ENCODE peak calls at places on chromosomes 16 and 17, in four cellular contexts. I is dorsolateral prefrontal cortex, B is cardiac muscle cell, W is ascending aorta. U is an unnamed sample.

GRCh38 chr17:75241143-75241430 is 20.3 kb downstream of the GGA3 start:
- DNase-seq in B (no peak), I (no peak), W (no peak), U (no peak)

GRCh38 chr17:29714146-29714545 is 91.4 kb upstream of the CORO6 start:
- DNase-seq in W (no peak), I (no peak), B (no peak), U (no peak)

GRCh38 chr17:59786536-59787319 is 79.3 kb downstream of the VMP1 start:
- DNase-seq in I (no peak), W (peak), B (peak), U (peak)

GRCh38 chr17:28474035-28474640 is 694 bp downstream of the SLC13A2 start:
- DNase-seq in W (peak), I (peak), B (no peak), U (no peak)

GRCh38 chr16:54655171-54655590 is 275.5 kb upstream of the IRX5 start:
- DNase-seq in I (no peak), W (no peak), B (peak), U (peak)

GRCh38 chr16:48997081-48997615 is 284.5 kb downstream of the CBLN1 start:
- DNase-seq in I (no peak), W (no peak), B (peak), U (no peak)

GRCh38 chr17:56982312-56982711 is 4.4 kb downstream of the SCPEP1 start:
- DNase-seq in W (no peak), I (no peak), B (no peak), U (peak)

GRCh38 chr17:57326764-57327163 is 70.4 kb downstream of the MSI2 start:
- DNase-seq in B (no peak), I (no peak), W (no peak), U (no peak)

GRCh38 chr17:34382586-34383224 is 19.7 kb upstream of the CCL1 start:
- DNase-seq in W (peak), B (no peak), I (no peak), U (no peak)

GRCh38 chr17:27764589-27764988 is 35.7 kb downstream of the NOS2 start:
- DNase-seq in B (no peak), I (no peak), W (no peak), U (no peak)

GRCh38 chr16:86195863-86196630 is 297.1 kb downstream of the IRF8 start:
- DNase-seq in W (no peak), I (no peak), B (peak), U (no peak)

GRCh38 chr16:2422123-2422867 is 7.0 kb upstream of the CCNF start:
- DNase-seq in B (no peak), W (peak), I (no peak), U (no peak)

GRCh38 chr16:19113577-19114358 is at the start of gene ITPRIPL2:
- DNase-seq in W (peak), I (peak), B (peak), U (peak)

GRCh38 chr17:48067245-48067644 is 19.1 kb downstream of the NFE2L1 start:
- DNase-seq in W (no peak), B (no peak), I (no peak), U (no peak)

GRCh38 chr17:66636111-66636510 is 198.8 kb upstream of the CACNG5 start:
- DNase-seq in I (no peak), W (no peak), B (no peak), U (peak)

GRCh38 chr16:4477966-4478365 is 1.8 kb downstream of the HMOX2 start:
- DNase-seq in B (no peak), W (no peak), I (no peak), U (peak)

GRCh38 chr17:37107406-37108083 is 158.8 kb downstream of the AATF start:
- DNase-seq in I (peak), B (no peak), W (no peak), U (peak)

GRCh38 chr17:31859487-31860008 is 504 bp upstream of the COPRS start:
- DNase-seq in B (no peak), I (no peak), W (no peak), U (peak)

GRCh38 chr16:50025544-50025931 is 513 bp downstream of the CNEP1R1 start:
- DNase-seq in B (peak), I (no peak), W (no peak), U (peak)

GRCh38 chr16:66927918-66928649 is 2.7 kb upstream of the RRAD start:
- DNase-seq in B (no peak), W (no peak), I (no peak), U (peak)

GRCh38 chr17:57438031-57438731 is 181.9 kb downstream of the MSI2 start:
- DNase-seq in I (no peak), W (no peak), B (no peak), U (no peak)

GRCh38 chr16:3389663-3390338 is 11.0 kb downstream of the ZSCAN32 start:
- DNase-seq in B (no peak), I (no peak), W (no peak), U (no peak)

GRCh38 chr16:80775450-80775849 is 28.9 kb downstream of the CDYL2 start:
- DNase-seq in I (no peak), B (no peak), W (no peak), U (no peak)

GRCh38 chr17:28744104-28744801 is 442 bp downstream of the TRAF4 start:
- DNase-seq in B (peak), I (no peak), W (no peak), U (no peak)

GRCh38 chr17:10616502-10617119 is 40.5 kb downstream of the MYH3 start:
- DNase-seq in W (peak), B (peak), I (peak), U (peak)

GRCh38 chr16:70432800-70433455 is 6.0 kb downstream of the ST3GAL2 start:
- DNase-seq in B (peak), W (no peak), I (no peak), U (no peak)

GRCh38 chr17:59872351-59872750 is 20.4 kb downstream of the TUBD1 start:
- DNase-seq in B (no peak), I (no peak), W (no peak), U (no peak)

GRCh38 chr17:12078791-12079190 is 58.1 kb downstream of the MAP2K4 start:
- DNase-seq in I (no peak), B (no peak), W (no peak), U (peak)

GRCh38 chr17:7982171-7982570 is 20.2 kb upstream of the GUCY2D start:
- DNase-seq in W (peak), I (no peak), B (no peak), U (peak)

GRCh38 chr16:88306411-88306810 is 76.3 kb upstream of the ZNF469 start:
- DNase-seq in W (no peak), B (no peak), I (no peak), U (no peak)

GRCh38 chr17:4249452-4250029 is 14.2 kb downstream of the ANKFY1 start:
- DNase-seq in W (no peak), I (no peak), B (peak), U (peak)

GRCh38 chr17:72033311-72033710 is 87.5 kb upstream of the SOX9 start:
- DNase-seq in W (no peak), I (no peak), B (no peak), U (no peak)

GRCh38 chr16:79298476-79299153 is 301.9 kb downstream of the MAF start:
- DNase-seq in I (no peak), B (no peak), W (no peak), U (no peak)

GRCh38 chr16:66274335-66275110 is 92.0 kb upstream of the CDH5 start:
- DNase-seq in W (no peak), I (peak), B (no peak), U (peak)

GRCh38 chr17:70021726-70022125 is 53.3 kb upstream of the KCNJ16 start:
- DNase-seq in W (no peak), I (no peak), B (peak), U (no peak)

GRCh38 chr16:86604436-86605220 is 26.3 kb downstream of the FOXL1 start:
- DNase-seq in W (peak), B (no peak), I (no peak), U (no peak)

GRCh38 chr16:1723450-1724147 is 17.6 kb downstream of the MAPK8IP3 start:
- DNase-seq in B (peak), I (no peak), W (no peak), U (peak)

GRCh38 chr16:90019543-90020259 is 445 bp upstream of the DBNDD1 start:
- DNase-seq in I (peak), B (peak), W (no peak), U (peak)

GRCh38 chr17:42131232-42131631 is 8.6 kb downstream of the HSPB9 start:
- DNase-seq in I (no peak), B (no peak), W (no peak), U (no peak)

GRCh38 chr17:42131971-42132370 is 9.4 kb downstream of the HSPB9 start:
- DNase-seq in W (no peak), B (no peak), I (no peak), U (no peak)

GRCh38 chr17:42132941-42133340 is 10.3 kb downstream of the HSPB9 start:
- DNase-seq in I (peak), W (no peak), B (no peak), U (peak)

GRCh38 chr17:42135151-42135550 is 12.5 kb downstream of the HSPB9 start:
- DNase-seq in I (no peak), W (no peak), B (no peak), U (no peak)

DNA sequence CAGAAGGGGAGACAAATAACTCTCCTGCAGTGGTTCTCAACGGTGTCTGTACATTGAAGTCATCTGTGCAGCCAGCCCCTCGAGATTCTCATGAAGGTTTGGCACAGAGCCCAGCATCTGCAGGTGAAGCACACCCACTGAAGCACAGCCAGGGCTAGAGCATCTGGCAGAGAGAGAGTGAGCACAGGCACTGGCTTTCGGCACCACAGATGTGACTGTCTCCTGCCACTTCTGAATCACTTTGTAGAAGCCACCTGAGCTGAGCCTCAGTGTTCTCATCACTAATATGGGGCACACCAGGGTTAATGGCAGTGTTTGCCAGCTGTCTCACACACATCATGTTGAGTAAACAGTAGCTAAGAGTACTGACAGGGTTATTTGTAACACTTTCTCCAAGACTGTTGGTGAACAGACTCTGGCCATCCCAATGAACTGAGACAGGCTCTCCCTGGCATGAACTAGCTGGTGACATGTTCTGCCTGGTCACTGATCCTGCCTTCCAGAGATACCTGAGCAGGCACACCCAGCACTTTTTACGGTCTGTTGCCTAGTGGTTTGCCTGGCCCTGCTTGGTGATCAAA is 10.9 kb downstream of the HSPB9 start:
- DNase-seq in W (no peak), B (peak), I (no peak), U (peak)
- H3K4me3 ChIP-seq in W (no peak), B (no peak), I (no peak), U (no peak)

DNA sequence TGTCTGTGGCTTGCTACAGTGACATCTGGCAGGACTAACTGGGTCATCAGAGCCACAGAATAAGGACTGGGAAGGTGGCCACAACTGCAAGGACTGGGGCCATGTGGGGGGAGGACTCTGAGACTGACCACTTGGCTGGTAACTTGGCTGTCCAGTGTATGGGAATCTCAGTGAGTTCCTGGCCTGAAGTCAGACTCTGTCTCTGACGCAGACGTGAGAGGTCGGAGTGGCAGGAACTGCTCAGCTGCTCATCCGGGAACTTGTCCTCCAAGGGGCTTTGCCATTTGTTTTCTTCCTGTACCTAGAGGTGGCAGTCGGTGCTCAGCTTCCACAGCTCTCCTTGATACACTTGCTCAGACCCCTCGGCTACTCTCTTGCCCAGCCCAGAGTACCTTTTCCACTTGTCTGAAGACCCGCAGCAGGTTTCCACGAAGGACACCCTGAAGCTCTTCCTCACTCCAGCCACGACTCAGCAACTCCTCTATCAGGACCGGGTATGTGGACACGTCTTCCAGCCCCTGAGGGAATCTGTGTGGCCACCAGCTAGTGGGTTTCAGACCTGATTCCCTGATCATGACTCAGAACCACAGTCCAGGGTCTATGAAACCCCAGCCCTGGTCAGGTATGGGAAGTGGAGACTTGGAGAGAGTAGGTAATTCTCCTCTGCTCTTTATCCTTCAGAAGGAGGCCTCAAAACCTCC is 7.3 kb upstream of the DPEP3 start:
- DNase-seq in W (no peak), I (no peak), B (no peak), U (peak)
- H3K4me3 ChIP-seq in W (no peak), I (no peak), B (no peak), U (no peak)

GRCh38 chr17:2064980-2065785 is 10.3 kb downstream of the HIC1 start:
- DNase-seq in W (no peak), B (no peak), I (no peak), U (peak)
- H3K4me3 ChIP-seq in W (no peak), B (no peak), I (no peak), U (no peak)

DNA sequence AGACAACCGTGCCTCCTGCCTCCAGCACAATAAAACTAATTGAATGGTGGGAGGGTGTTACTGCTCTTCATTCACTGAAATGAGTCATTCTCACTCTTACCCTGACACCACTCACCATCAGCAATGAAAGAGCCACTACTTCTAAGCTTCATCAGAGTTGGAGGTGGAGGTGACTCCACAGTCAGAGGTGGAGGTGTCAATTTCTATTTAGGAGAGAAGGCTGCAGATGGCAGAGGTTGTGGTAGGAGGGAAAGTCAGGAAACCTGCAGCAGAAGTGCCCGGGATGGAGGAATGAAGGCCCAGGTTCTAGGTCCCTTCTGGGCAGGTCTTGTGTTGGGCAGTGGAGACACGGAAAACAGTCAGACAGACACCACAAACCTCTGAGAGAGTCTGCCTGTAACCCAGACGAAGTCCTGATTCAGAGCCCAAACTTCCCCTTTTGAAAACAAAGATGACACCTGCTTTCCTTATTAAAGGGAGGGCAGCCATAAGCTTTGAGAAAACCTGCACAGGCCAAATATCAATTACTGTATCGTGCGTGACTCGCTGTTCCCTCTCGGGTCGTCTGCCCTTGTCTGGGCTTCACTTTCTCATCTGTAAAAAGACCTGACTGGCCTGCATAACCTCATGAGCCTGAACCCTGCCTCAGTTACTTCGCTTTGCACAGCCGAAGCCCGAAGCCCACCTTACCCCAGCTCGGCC is 668 bp downstream of the ATPAF2 start:
- DNase-seq in B (no peak), W (no peak), I (no peak), U (peak)
- H3K4me3 ChIP-seq in B (peak), W (peak), I (peak), U (peak)

DNA sequence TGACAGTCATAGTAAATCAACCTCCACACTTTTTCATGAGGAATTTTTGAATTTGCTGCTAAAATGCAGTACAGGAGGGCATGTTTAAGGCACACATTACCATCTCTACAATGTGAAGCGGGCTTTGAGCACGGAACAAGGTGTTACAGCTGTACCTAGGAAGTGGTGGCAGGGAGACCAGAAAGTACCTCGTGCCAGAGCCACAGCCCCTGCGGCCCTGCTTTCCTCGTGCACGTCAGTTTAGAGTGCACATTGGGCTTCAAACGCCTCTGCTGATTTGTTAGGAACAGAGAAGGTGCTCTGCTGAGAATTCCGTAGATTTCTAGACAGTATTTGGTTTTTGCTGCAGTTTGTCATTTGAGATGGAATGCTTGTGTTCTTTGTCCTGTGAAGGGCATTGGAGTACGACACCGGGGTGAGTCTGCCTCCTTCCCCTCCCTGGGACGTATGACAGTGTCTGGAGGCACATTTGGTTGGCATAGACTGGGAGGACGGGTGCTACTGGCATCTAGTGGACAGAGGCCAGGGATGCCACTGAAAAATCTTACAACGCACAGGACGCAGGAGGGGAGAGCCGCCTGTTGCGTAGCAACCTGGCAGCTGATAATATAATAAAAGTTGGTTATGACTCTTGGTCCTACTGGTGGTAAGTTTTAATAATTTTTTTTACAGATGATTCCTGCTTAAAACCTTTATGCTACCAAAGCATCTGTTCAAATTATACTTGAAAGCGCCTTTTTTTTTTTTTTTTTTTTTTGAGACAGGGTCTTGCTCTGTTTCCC is 9.1 kb downstream of the FOXK2 start:
- DNase-seq in B (no peak), I (peak), W (peak), U (peak)
- H3K4me3 ChIP-seq in B (no peak), I (peak), W (no peak), U (no peak)

GRCh38 chr17:82358467-82359350 is at the start of gene TEX19:
- DNase-seq in I (no peak), B (no peak), W (no peak), U (no peak)
- H3K4me3 ChIP-seq in I (no peak), B (no peak), W (no peak), U (no peak)

GRCh38 chr17:39605492-39606433 is 2.0 kb downstream of the NEUROD2 start:
- DNase-seq in I (no peak), W (no peak), B (peak), U (peak)
- H3K4me3 ChIP-seq in I (peak), W (peak), B (no peak), U (no peak)

GRCh38 chr17:73156887-73157870 is 7.6 kb upstream of the SSTR2 start:
- DNase-seq in I (no peak), B (peak), W (no peak), U (no peak)

GRCh38 chr17:73151888-73152633 is 12.7 kb upstream of the SSTR2 start:
- DNase-seq in W (no peak), I (no peak), B (no peak), U (no peak)

GRCh38 chr17:73156166-73156840 is 8.5 kb upstream of the SSTR2 start:
- DNase-seq in B (peak), I (peak), W (peak), U (peak)

GRCh38 chr17:73158133-73158532 is 6.7 kb upstream of the SSTR2 start:
- DNase-seq in B (no peak), W (no peak), I (no peak), U (no peak)

GRCh38 chr17:73155410-73156165 is 9.2 kb upstream of the SSTR2 start:
- DNase-seq in B (no peak), W (no peak), I (peak), U (no peak)
- H3K4me3 ChIP-seq in B (no peak), W (no peak), I (no peak), U (no peak)

DNA sequence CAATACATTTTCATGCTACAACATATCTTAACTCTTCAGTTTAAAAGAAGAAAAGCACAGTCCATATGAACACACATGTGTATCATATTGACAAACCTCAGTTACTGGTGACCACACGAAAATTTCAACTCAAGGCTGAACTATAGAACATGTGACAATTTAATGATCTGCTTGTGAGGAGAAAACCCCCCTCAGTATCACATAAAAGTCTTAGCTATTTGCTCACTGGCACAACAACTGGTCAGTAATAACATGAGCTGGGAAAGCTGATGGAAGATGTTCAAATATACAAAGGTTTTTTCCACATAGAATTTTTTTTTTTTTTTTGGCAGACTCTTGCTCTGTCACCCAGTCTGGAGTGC is 19.5 kb downstream of the ZNF652 start:
- DNase-seq in B (no peak), W (no peak), I (no peak), U (no peak)
- H3K4me3 ChIP-seq in B (no peak), W (no peak), I (no peak), U (no peak)

U was measured in bronchial epithelial cell.